ENCODE peak calls at places on chromosome 21, in seven cellular contexts. O is fibroblast of pulmonary artery, E is GM12865, T is lung, X is foreskin fibroblast, B is WTC11, C is neural progenitor cell. N is an unnamed sample.

GRCh38 chr21:34916446-34916845 is 132.7 kb downstream of the RUNX1 start:
- DNase-seq in O (peak; percentile 53), E (no peak), T (no peak), X (peak; percentile 91), B (no peak), C (no peak), N (no peak)

GRCh38 chr21:31132574-31133242 is 94.4 kb upstream of the KRTAP19-8 start:
- DNase-seq in O (peak; percentile 28), E (peak; percentile 83), T (no peak), X (peak; percentile 55), B (no peak), C (no peak), N (no peak)

GRCh38 chr21:44072111-44072510 is 35.1 kb upstream of the PWP2 start:
- DNase-seq in O (no peak), E (no peak), T (no peak), X (no peak), B (no peak), C (no peak), N (no peak)

GRCh38 chr21:38295997-38296764 is 39.4 kb downstream of the KCNJ15 start:
- DNase-seq in O (peak; percentile 60), E (no peak), T (no peak), X (peak; percentile 51), B (no peak), C (no peak), N (no peak)

GRCh38 chr21:45309069-45309521 is 21.4 kb upstream of the POFUT2 start:
- DNase-seq in O (peak; percentile 75), E (peak; percentile 29), T (no peak), X (peak; percentile 51), B (peak; percentile 89), C (peak; percentile 82), N (no peak)

GRCh38 chr21:45317401-45318145 is 29.9 kb upstream of the POFUT2 start:
- DNase-seq in O (peak; percentile 73), E (no peak), T (no peak), X (peak; percentile 83), B (no peak), C (no peak), N (no peak)

GRCh38 chr21:34335316-34335715 is 28.5 kb upstream of the KCNE2 start:
- DNase-seq in O (no peak), E (no peak), T (no peak), X (peak; percentile 91), B (no peak), C (peak; percentile 69), N (no peak)

GRCh38 chr21:37496972-37497371 is 130.4 kb downstream of the DYRK1A start:
- DNase-seq in O (peak; percentile 33), E (no peak), T (no peak), X (peak; percentile 15), B (no peak), C (no peak), N (no peak)

GRCh38 chr21:33821580-33822322 is 93.9 kb downstream of the ATP5PO start:
- DNase-seq in O (no peak), E (no peak), T (no peak), X (no peak), B (no peak), C (no peak), N (no peak)

GRCh38 chr21:44449473-44450363 is 5.6 kb upstream of the LRRC3 start:
- DNase-seq in O (no peak), E (no peak), T (no peak), X (no peak), B (no peak), C (no peak), N (no peak)

GRCh38 chr21:44751799-44752636 is 40.6 kb upstream of the TSPEAR start:
- DNase-seq in O (no peak), E (no peak), T (no peak), X (no peak), B (peak; percentile 10), C (no peak), N (no peak)

GRCh38 chr21:38945536-38946245 is 140.0 kb downstream of the ETS2 start:
- DNase-seq in O (no peak), E (no peak), T (no peak), X (peak; percentile 40), B (peak; percentile 63), C (peak; percentile 90), N (no peak)

GRCh38 chr21:44013380-44014088 is 1.4 kb downstream of the TRAPPC10 start:
- DNase-seq in O (no peak), E (peak; percentile 74), T (no peak), X (peak; percentile 28), B (no peak), C (no peak), N (no peak)

GRCh38 chr21:18249542-18250152 is 5.0 kb downstream of the CHODL start:
- DNase-seq in O (no peak), E (no peak), T (no peak), X (no peak), B (no peak), C (peak; percentile 43), N (no peak)

GRCh38 chr21:43910460-43910859 is 45.4 kb downstream of the AGPAT3 start:
- DNase-seq in O (no peak), E (no peak), T (no peak), X (no peak), B (no peak), C (no peak), N (peak; percentile 32)

GRCh38 chr21:43301424-43302355 is 125.2 kb downstream of the SIK1 start:
- DNase-seq in O (no peak), E (no peak), T (no peak), X (no peak), B (no peak), C (no peak), N (no peak)

GRCh38 chr21:34511787-34512451 is at the start of gene KCNE1:
- DNase-seq in O (peak; percentile 62), E (no peak), T (peak; percentile 66), X (peak; percentile 72), B (no peak), C (no peak), N (no peak)

GRCh38 chr21:40179167-40179566 is 311.9 kb downstream of the PCP4 start:
- DNase-seq in O (no peak), E (no peak), T (no peak), X (no peak), B (no peak), C (no peak), N (no peak)

GRCh38 chr21:29022141-29022540 is 2.3 kb upstream of the USP16 start:
- DNase-seq in O (no peak), E (no peak), T (no peak), X (no peak), B (no peak), C (no peak), N (no peak)

DNA sequence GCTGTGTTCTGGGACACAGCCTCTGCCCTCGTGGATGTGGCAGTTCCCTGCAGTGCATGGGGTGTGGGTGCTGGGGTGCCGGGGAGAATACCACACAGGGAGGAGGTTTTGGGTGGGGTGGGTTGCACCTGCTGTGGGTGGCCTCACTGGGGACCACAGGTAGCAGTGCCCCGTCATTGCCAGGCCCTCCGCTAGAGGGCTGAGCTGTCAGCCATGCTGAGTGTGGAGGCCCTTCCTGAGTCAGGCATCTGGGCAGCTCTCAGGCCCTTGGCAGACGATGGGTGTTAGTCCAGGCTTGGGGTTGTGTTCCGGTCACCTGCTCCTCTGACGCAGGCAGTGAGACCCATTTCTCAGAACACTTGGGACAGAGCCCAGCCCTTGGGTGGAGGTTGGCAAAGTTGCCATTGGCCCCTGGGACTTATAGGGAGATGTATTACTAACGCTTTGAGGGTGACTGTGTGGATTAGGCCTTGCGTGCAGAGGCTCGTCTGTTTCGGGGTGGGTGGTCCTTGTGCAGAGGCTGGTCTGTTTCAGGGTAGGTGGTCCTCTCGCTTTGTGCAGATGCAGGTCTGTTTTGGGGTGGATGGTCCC is 23.9 kb downstream of the PCNT start:
- DNase-seq in O (peak; percentile 14), E (no peak), T (no peak), X (peak; percentile 3), B (peak; percentile 39), C (no peak), N (no peak)
- TF ChIP-seq CTCF in O (no peak), E (no peak), T (no peak), X (no peak), B (no peak), C (peak; percentile 9), N (no peak)

DNA sequence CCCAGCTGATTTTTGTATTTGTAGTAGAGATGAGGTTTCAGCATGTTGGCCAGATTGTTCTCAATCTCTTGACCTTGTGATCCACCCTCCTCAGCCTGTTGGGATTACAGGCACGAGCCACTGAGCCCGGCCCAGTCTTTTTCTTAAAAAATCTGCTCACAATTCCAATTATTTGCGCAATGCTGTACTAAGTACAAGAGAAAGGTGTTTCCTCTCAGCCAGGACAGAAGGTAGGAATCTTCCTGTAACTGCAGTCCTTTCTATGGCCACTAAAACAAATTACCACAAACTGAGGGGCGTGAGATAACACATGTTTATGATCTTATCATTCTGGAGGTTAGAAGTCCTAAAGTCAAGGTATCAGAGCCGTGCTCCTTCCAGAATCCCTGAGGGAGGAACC is 6.9 kb upstream of the CBR3 start:
- DNase-seq in O (no peak), E (no peak), T (no peak), X (no peak), B (no peak), C (no peak), N (no peak)
- TF ChIP-seq CTCF in O (no peak), E (no peak), T (no peak), X (no peak), B (no peak), C (no peak), N (no peak)

DNA sequence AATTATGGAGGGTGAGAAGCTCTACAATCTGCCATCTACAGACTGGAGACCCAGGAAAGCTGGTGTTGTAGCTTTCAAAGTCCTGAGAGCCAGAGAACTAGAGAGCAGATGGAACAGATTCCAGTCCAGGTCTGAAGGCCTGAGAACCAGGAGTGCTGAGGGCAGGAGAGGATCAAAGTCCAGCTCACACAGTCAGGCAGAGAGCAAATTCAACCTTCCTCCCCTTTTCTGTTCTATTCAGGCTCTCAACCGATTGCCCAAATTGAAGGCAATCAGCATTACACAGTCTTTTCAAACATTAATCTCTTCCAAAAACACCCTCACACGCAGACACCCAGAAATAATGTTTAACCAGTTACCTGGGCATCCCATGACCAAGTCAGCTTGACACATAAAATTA is 2.5 kb upstream of the TMPRSS2 start:
- DNase-seq in O (no peak), E (no peak), T (no peak), X (no peak), B (no peak), C (no peak), N (no peak)
- TF ChIP-seq CTCF in O (no peak), E (no peak), T (no peak), X (no peak), B (no peak), C (no peak), N (no peak)

GRCh38 chr21:15896501-15896900 is 166.7 kb downstream of the USP25 start:
- DNase-seq in O (no peak), E (no peak), T (no peak), X (no peak), B (no peak), C (no peak), N (no peak)

GRCh38 chr21:15895142-15896106 is 165.6 kb downstream of the USP25 start:
- DNase-seq in O (peak; percentile 7), E (no peak), T (no peak), X (peak; percentile 9), B (no peak), C (no peak), N (no peak)

GRCh38 chr21:15893902-15894301 is 164.1 kb downstream of the USP25 start:
- DNase-seq in O (no peak), E (no peak), T (no peak), X (no peak), B (no peak), C (no peak), N (no peak)

DNA sequence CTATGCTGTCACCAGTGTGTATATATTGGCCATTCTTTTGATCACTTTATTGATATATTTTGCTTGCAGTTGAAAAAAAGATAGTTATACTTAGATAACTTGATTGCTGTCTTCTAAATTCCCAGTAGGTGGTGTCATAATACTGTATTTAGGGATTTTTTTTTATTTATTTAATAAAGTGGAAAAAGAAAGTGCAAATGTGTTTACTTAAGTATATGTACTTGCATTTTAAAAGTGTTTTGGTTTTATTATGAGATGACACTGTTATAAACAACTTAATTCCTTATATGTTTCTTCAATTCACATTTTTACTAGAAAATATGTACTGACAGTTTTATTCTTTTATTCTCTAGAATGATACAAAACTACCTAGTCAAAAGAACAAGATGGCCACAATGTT is 164.8 kb downstream of the USP25 start:
- DNase-seq in O (peak; percentile 51), E (no peak), T (no peak), X (peak; percentile 11), B (no peak), C (no peak), N (no peak)
- TF ChIP-seq CTCF in O (peak; percentile 36), E (no peak), T (no peak), X (peak; percentile 11), B (no peak), C (peak; percentile 47), N (no peak)

N was measured in GM13976.